ENCODE peak calls at places on chromosome 21, in five cellular contexts. E is D341Med; X is BJ; R is left ventricle myocardium superior; J is activated CD4-positive, CD25-positive, alpha-beta regulatory T cell. U is an unnamed sample.

GRCh38 chr21:46065215-46065992 is 32.5 kb upstream of the COL6A2 start:
- DNase-seq in E (no peak), X (no peak), R (peak), J (no peak), U (no peak)

GRCh38 chr21:31700040-31700439 is 31.9 kb downstream of the SCAF4 start:
- DNase-seq in E (no peak), X (no peak), R (no peak), J (no peak), U (no peak)

GRCh38 chr21:42526379-42526727 is 12.7 kb downstream of the SLC37A1 start:
- DNase-seq in E (no peak), X (no peak), R (peak), J (no peak), U (peak)

GRCh38 chr21:40967771-40968170 is 120.8 kb upstream of the DSCAM start:
- DNase-seq in E (no peak), X (no peak), R (no peak), J (no peak), U (no peak)

GRCh38 chr21:42991992-42992740 is 17.8 kb downstream of the PKNOX1 start:
- DNase-seq in E (no peak), X (peak), R (peak), J (no peak), U (no peak)

GRCh38 chr21:18801468-18801867 is 397.9 kb upstream of the TMPRSS15 start:
- DNase-seq in E (peak), X (no peak), R (no peak), J (no peak), U (no peak)

GRCh38 chr21:27423906-27424595 is 457.2 kb upstream of the ADAMTS5 start:
- DNase-seq in E (no peak), X (no peak), R (no peak), J (no peak), U (no peak)

GRCh38 chr21:36717901-36718465 is 19.1 kb downstream of the SIM2 start:
- DNase-seq in E (no peak), X (no peak), R (no peak), J (no peak), U (no peak)

GRCh38 chr21:35394634-35395369 is 345.7 kb upstream of the RUNX1 start:
- DNase-seq in E (no peak), X (no peak), R (no peak), J (no peak), U (no peak)

GRCh38 chr21:36388835-36389234 is 3.6 kb downstream of the CHAF1B start:
- DNase-seq in E (peak), X (no peak), R (no peak), J (no peak), U (no peak)

GRCh38 chr21:46295177-46295711 is 9.1 kb downstream of the YBEY start:
- DNase-seq in E (no peak), X (no peak), R (peak), J (no peak), U (no peak)

GRCh38 chr21:36783612-36784383 is 84.9 kb downstream of the SIM2 start:
- DNase-seq in E (no peak), X (peak), R (no peak), J (no peak), U (no peak)

GRCh38 chr21:42523941-42524340 is 10.3 kb downstream of the SLC37A1 start:
- DNase-seq in E (no peak), X (no peak), R (no peak), J (no peak), U (peak)

GRCh38 chr21:35207322-35207721 is 158.2 kb upstream of the RUNX1 start:
- DNase-seq in E (no peak), X (no peak), R (peak), J (no peak), U (no peak)

GRCh38 chr21:45763506-45763905 is 120.0 kb downstream of the PCBP3 start:
- DNase-seq in E (no peak), X (no peak), R (no peak), J (no peak), U (no peak)

GRCh38 chr21:37435120-37435519 is 68.5 kb downstream of the DYRK1A start:
- DNase-seq in E (peak), X (peak), R (peak), J (no peak), U (no peak)

GRCh38 chr21:28745131-28746055 is 247.3 kb downstream of the LTN1 start:
- DNase-seq in E (peak), X (peak), R (peak), J (peak), U (peak)

GRCh38 chr21:21196087-21196486 is 197.9 kb downstream of the NCAM2 start:
- DNase-seq in E (no peak), X (no peak), R (no peak), J (no peak), U (no peak)

GRCh38 chr21:30044447-30045064 is 104.8 kb upstream of the GRIK1 start:
- DNase-seq in E (no peak), X (no peak), R (no peak), J (no peak), U (peak)

GRCh38 chr21:38148046-38148445 is 108.7 kb upstream of the KCNJ15 start:
- DNase-seq in E (no peak), X (no peak), R (no peak), J (no peak), U (no peak)

GRCh38 chr21:16572032-16572431 is 842.2 kb downstream of the USP25 start:
- DNase-seq in E (no peak), X (no peak), R (no peak), J (no peak), U (no peak)

GRCh38 chr21:44013380-44014088 is 1.4 kb downstream of the TRAPPC10 start:
- DNase-seq in E (peak), X (no peak), R (no peak), J (no peak), U (no peak)